ENCODE peak calls at places on chromosomes 12 and 14, in five cellular contexts. S, V, U, H and Z are unnamed samples.

GRCh38 chr14:68790656-68791077 is 2.2 kb downstream of the ZFP36L1 start:
- DNase-seq in U (peak; percentile 81), H (no peak), V (no peak), S (no peak), Z (peak; percentile 53)

GRCh38 chr12:97022831-97023230 is 115.8 kb downstream of the NEDD1 start:
- DNase-seq in U (no peak), V (no peak), H (no peak), S (no peak), Z (no peak)

GRCh38 chr12:116381744-116382455 is 104.4 kb upstream of the MED13L start:
- DNase-seq in V (peak; percentile 99), U (no peak), H (peak; percentile 26), S (no peak), Z (no peak)

GRCh38 chr12:58302487-58303011 is 361.2 kb downstream of the ATP23 start:
- DNase-seq in U (no peak), H (no peak), V (no peak), S (no peak), Z (no peak)

GRCh38 chr12:94596596-94596995 is 53.8 kb downstream of the TMCC3 start:
- DNase-seq in S (no peak), U (no peak), H (no peak), V (peak; percentile 21), Z (no peak)

GRCh38 chr12:2668816-2669215 is 126.0 kb upstream of the FKBP4 start:
- DNase-seq in V (no peak), S (no peak), U (no peak), H (no peak), Z (no peak)

GRCh38 chr12:96522690-96523089 is 33.3 kb downstream of the CFAP54 start:
- DNase-seq in H (no peak), U (no peak), V (no peak), S (no peak), Z (no peak)

GRCh38 chr12:9751204-9752144 is 9.2 kb downstream of the CD69 start:
- DNase-seq in V (peak; percentile 15), U (no peak), S (no peak), H (no peak), Z (no peak)

GRCh38 chr14:60008042-60008441 is 83.7 kb upstream of the PCNX4 start:
- DNase-seq in U (no peak), H (no peak), S (no peak), V (peak; percentile 13), Z (no peak)

GRCh38 chr12:48002179-48002601 is 2.1 kb downstream of the COL2A1 start:
- DNase-seq in H (no peak), U (no peak), S (no peak), V (peak; percentile 1), Z (no peak)

GRCh38 chr14:23640524-23641141 is 4.5 kb downstream of the DHRS2 start:
- DNase-seq in S (peak; percentile 40), V (peak; percentile 2), H (peak; percentile 89), U (no peak), Z (peak; percentile 71)

GRCh38 chr12:95601626-95602025 is 50.4 kb upstream of the USP44 start:
- DNase-seq in V (peak; percentile 83), U (no peak), S (no peak), H (no peak), Z (no peak)

GRCh38 chr12:13377698-13378097 is 181.2 kb downstream of the EMP1 start:
- DNase-seq in V (no peak), H (no peak), U (no peak), S (no peak), Z (no peak)

GRCh38 chr12:8687846-8688601 is 9.8 kb upstream of the RIMKLB start:
- DNase-seq in V (peak; percentile 97), H (peak; percentile 50), S (peak; percentile 32), U (no peak), Z (no peak)

GRCh38 chr12:122533841-122534240 is 6.8 kb downstream of the KNTC1 start:
- DNase-seq in S (no peak), H (no peak), U (no peak), V (peak; percentile 68), Z (no peak)

GRCh38 chr14:31408421-31408820 is 11.9 kb downstream of the HEATR5A start:
- DNase-seq in U (no peak), S (no peak), H (no peak), V (no peak), Z (no peak)

GRCh38 chr12:93947486-93947885 is 200.9 kb upstream of the PLXNC1 start:
- DNase-seq in V (no peak), U (no peak), S (no peak), H (no peak), Z (no peak)

GRCh38 chr14:70735043-70735442 is 74.3 kb downstream of the MAP3K9 start:
- DNase-seq in S (no peak), H (no peak), V (no peak), U (no peak), Z (no peak)

GRCh38 chr12:89791286-89791685 is 82.6 kb upstream of the ATP2B1 start:
- DNase-seq in H (no peak), V (no peak), U (no peak), S (no peak), Z (no peak)

GRCh38 chr12:103632554-103633216 is 45.6 kb downstream of the STAB2 start:
- DNase-seq in U (no peak), S (peak; percentile 18), V (no peak), H (no peak), Z (peak; percentile 15)

GRCh38 chr14:89720076-89720687 is 234.3 kb downstream of the EFCAB11 start:
- DNase-seq in U (no peak), H (no peak), S (no peak), V (no peak), Z (no peak)

GRCh38 chr14:89720741-89721315 is 233.7 kb downstream of the EFCAB11 start:
- DNase-seq in S (no peak), V (peak; percentile 5), U (peak; percentile 88), H (no peak), Z (peak; percentile 58)

GRCh38 chr14:89721991-89722390 is 232.5 kb downstream of the EFCAB11 start:
- DNase-seq in V (no peak), U (no peak), S (no peak), H (no peak), Z (no peak)

GRCh38 chr14:89721330-89721729 is 233.2 kb downstream of the EFCAB11 start:
- DNase-seq in U (no peak), V (no peak), S (no peak), H (no peak), Z (no peak)

GRCh38 chr14:89723930-89724915 is 230.3 kb downstream of the EFCAB11 start:
- DNase-seq in H (no peak), V (no peak), S (no peak), U (no peak), Z (no peak)
- H3K4me3 ChIP-seq in H (no peak overlapping the region), V (no peak overlapping the region), S (peak overlapping the region; percentile 33), U (peak overlapping the region; percentile 40), Z (no peak overlapping the region)

DNA sequence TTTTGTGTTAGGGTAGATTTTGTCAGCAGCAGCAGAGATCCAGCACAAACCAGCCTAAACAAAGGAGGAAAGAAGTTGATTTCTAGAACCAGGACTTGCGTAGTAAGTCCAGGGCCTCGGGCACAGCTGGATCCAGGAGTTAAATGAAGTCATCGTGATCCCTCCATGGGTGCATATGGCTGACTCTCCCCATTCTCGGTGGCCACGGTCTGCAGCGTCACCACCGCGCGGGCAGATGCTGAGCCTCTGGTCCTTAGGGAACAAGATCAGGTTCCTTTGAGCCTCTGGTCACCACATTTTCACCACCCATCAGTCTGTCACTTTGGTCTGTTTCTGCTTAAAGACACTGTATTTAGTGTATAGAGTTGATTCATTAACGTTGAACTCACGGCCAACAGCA is 14.8 kb upstream of the GALNT9 start:
- DNase-seq in U (no peak), V (no peak), H (no peak), S (no peak), Z (no peak)
- H3K9me3 ChIP-seq in U (no peaks in the 10 kb centered on the region), V (peaks cover 3% of the 10 kb centered on the region), H (no peaks in the 10 kb centered on the region), S (no peaks in the 10 kb centered on the region), Z (no peaks in the 10 kb centered on the region)

GRCh38 chr12:121489874-121490273 is 90.0 kb downstream of the RNF34 start:
- DNase-seq in U (no peak), H (no peak), V (no peak), S (no peak), Z (no peak)
- H3K4me1 ChIP-seq in U (peaks cover 16% of the 10 kb centered on the region), H (no peaks in the 10 kb centered on the region), V (no peaks in the 10 kb centered on the region), S (no peaks in the 10 kb centered on the region), Z (no peaks in the 10 kb centered on the region)

DNA sequence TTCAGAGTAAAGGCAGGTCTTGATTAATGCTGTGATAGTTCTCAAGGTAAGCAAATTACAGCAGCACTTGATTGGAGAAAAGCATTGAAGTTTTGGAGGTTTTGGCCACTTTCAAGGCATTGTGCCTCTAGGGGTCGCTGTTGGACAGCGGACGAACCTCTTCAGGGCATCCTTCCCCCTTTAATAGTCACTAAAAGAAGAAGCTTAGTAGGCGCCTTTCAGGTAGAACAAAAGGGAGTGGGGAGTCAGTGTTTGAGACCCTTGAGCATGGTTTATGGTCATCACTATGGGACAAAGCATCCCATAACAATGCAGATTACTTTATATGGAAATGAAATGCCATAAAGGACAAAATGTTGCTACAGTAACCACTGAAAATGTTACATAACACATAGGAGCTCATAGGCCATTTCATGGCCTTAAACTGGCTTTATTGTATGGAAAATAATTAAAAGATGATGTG is 199.5 kb upstream of the DCN start:
- DNase-seq in H (peak; percentile 82), V (peak; percentile 70), U (peak; percentile 93), S (peak; percentile 77), Z (peak; percentile 87)
- H3K4me3 ChIP-seq in H (peak overlapping the region; percentile 19), V (peak overlapping the region; percentile 50), U (no peak overlapping the region), S (peak overlapping the region; percentile 66), Z (peak overlapping the region; percentile 53)

GRCh38 chr14:91088585-91088984 is 25.3 kb upstream of the DGLUCY start:
- DNase-seq in H (no peak), U (no peak), V (no peak), S (no peak), Z (no peak)

GRCh38 chr14:91089958-91090535 is 23.8 kb upstream of the DGLUCY start:
- DNase-seq in H (no peak), S (no peak), U (no peak), V (no peak), Z (no peak)

GRCh38 chr14:91082282-91082681 is 21.8 kb upstream of the RPS6KA5 start:
- DNase-seq in H (no peak), S (no peak), V (no peak), U (no peak), Z (no peak)

GRCh38 chr14:91084516-91084915 is 24.1 kb upstream of the RPS6KA5 start:
- DNase-seq in V (no peak), H (no peak), U (no peak), S (no peak), Z (no peak)
- H3K9me3 ChIP-seq in V (no peaks in the 10 kb centered on the region), H (no peaks in the 10 kb centered on the region), U (no peaks in the 10 kb centered on the region), S (no peaks in the 10 kb centered on the region), Z (no peaks in the 10 kb centered on the region)

DNA sequence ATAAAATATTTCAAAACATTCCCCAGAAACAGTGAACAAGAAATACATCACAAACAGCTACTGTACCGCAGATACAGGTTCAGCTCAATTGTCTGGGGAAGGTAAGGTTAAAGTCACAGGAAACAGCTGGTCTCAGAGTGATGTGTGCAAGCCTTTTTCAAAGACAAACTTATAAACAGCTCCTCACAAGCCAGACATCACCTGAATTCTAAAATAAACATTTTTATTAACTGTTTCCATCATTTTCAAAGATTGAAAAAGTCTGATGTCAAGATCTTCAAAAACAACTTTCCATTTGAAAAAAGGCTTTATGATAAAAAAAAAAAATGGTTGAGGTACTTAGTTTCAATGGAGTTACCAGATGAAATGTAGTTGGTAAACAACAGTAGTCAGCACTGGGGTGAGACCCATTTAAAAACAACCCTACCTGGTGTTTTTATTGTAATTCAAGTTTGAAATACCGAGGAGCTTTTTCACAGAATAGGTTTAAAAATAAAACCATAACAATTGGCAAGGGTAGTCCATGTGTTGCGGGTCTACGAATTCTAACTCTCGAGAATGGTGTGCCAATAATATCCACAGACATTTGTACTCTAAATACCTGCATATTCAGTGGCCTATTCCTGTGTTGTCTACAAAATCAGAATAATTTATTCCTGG is 3.9 kb downstream of the BTG1 start:
- DNase-seq in U (no peak), V (no peak), S (no peak), H (no peak), Z (no peak)
- H3K4me1 ChIP-seq in U (peaks cover 4% of the 10 kb centered on the region), V (peaks cover 3% of the 10 kb centered on the region), S (peaks cover 64% of the 10 kb centered on the region), H (peaks cover 2% of the 10 kb centered on the region), Z (no peaks in the 10 kb centered on the region)